ENCODE peak calls at places on chromosomes 11 and 22, in eight cellular contexts. T, R, Y, F, C, X, W and B are unnamed samples.

GRCh38 chr11:122036022-122036421 is 80.0 kb downstream of the BLID start:
- DNase-seq in T (no peak), R (peak; percentile 88), Y (no peak), F (no peak), C (no peak), X (no peak), W (no peak), B (no peak)

GRCh38 chr11:64339754-64340408 is at the start of gene CCDC88B:
- DNase-seq in T (peak; percentile 89), R (no peak), Y (no peak), F (peak; percentile 58), C (no peak), X (no peak), W (peak; percentile 95), B (no peak)

GRCh38 chr11:89405629-89406028 is 85.5 kb downstream of the NOX4 start:
- DNase-seq in T (no peak), R (no peak), Y (no peak), F (no peak), C (no peak), X (no peak), W (no peak), B (no peak)

GRCh38 chr11:77093056-77093891 is 9.4 kb upstream of the OMP start:
- DNase-seq in T (no peak), R (no peak), Y (no peak), F (peak; percentile 60), C (no peak), X (no peak), W (no peak), B (no peak)

GRCh38 chr22:32205974-32206773 is 1.3 kb upstream of the RFPL2 start:
- DNase-seq in T (no peak), R (no peak), Y (no peak), F (no peak), C (no peak), X (no peak), W (no peak), B (no peak)

GRCh38 chr11:77753230-77753629 is 67.3 kb downstream of the RSF1 start:
- DNase-seq in T (no peak), R (no peak), Y (no peak), F (no peak), C (no peak), X (no peak), W (no peak), B (no peak)

GRCh38 chr11:113481226-113481625 is 6.0 kb upstream of the DRD2 start:
- DNase-seq in T (no peak), R (no peak), Y (no peak), F (no peak), C (no peak), X (no peak), W (no peak), B (no peak)

GRCh38 chr11:134158023-134158422 is 65.7 kb downstream of the NCAPD3 start:
- DNase-seq in T (no peak), R (no peak), Y (no peak), F (no peak), C (no peak), X (no peak), W (no peak), B (no peak)

GRCh38 chr22:47198801-47199251 is 436.4 kb downstream of the TBC1D22A start:
- DNase-seq in T (no peak), R (no peak), Y (no peak), F (no peak), C (no peak), X (peak; percentile 11), W (no peak), B (no peak)

GRCh38 chr11:64234840-64235379 is 526 bp downstream of the VEGFB start:
- DNase-seq in T (peak; percentile 60), R (no peak), Y (no peak), F (no peak), C (peak; percentile 42), X (peak; percentile 39), W (peak; percentile 82), B (no peak)

GRCh38 chr11:65430406-65431217 is 8.0 kb downstream of the NEAT1 start:
- DNase-seq in T (peak; percentile 47), R (peak; percentile 42), Y (no peak), F (no peak), C (peak; percentile 15), X (peak; percentile 16), W (peak; percentile 47), B (no peak)

GRCh38 chr11:116648229-116649174 is 124.3 kb downstream of the BUD13 start:
- DNase-seq in T (no peak), R (no peak), Y (no peak), F (no peak), C (no peak), X (no peak), W (no peak), B (no peak)

GRCh38 chr11:119976805-119977583 is 160.9 kb downstream of the TRIM29 start:
- DNase-seq in T (no peak), R (no peak), Y (no peak), F (no peak), C (no peak), X (no peak), W (no peak), B (no peak)

GRCh38 chr11:46472662-46472994 is 81.1 kb upstream of the CHRM4 start:
- DNase-seq in T (no peak), R (no peak), Y (no peak), F (no peak), C (no peak), X (peak; percentile 68), W (peak; percentile 82), B (no peak)

GRCh38 chr11:66317766-66318575 is 1.1 kb upstream of the CD248 start:
- DNase-seq in T (peak; percentile 74), R (no peak), Y (no peak), F (no peak), C (peak; percentile 81), X (peak; percentile 68), W (peak; percentile 83), B (no peak)

GRCh38 chr11:6926208-6927029 is at the start of gene ZNF215:
- DNase-seq in T (peak; percentile 5), R (peak; percentile 82), Y (peak; percentile 78), F (peak; percentile 84), C (peak; percentile 70), X (peak; percentile 82), W (peak; percentile 91), B (no peak)

GRCh38 chr11:118180300-118180703 is 3.9 kb upstream of the SCN2B start:
- DNase-seq in T (no peak), R (peak; percentile 6), Y (peak; percentile 60), F (no peak), C (peak; percentile 64), X (peak; percentile 71), W (no peak), B (no peak)

GRCh38 chr11:57310630-57311086 is 14.1 kb downstream of the TNKS1BP1 start:
- DNase-seq in T (no peak), R (no peak), Y (no peak), F (no peak), C (peak; percentile 73), X (peak; percentile 37), W (no peak), B (no peak)

GRCh38 chr22:26922804-26923203 is 265.4 kb downstream of the MIAT start:
- DNase-seq in T (no peak), R (no peak), Y (peak; percentile 41), F (no peak), C (no peak), X (no peak), W (no peak), B (no peak)

GRCh38 chr22:37032535-37033460 is 13.3 kb downstream of the MPST start:
- DNase-seq in T (no peak), R (peak; percentile 27), Y (no peak), F (peak; percentile 91), C (peak; percentile 59), X (no peak), W (peak; percentile 88), B (peak; percentile 73)

GRCh38 chr22:37033605-37034430 is 14.3 kb downstream of the MPST start:
- DNase-seq in T (no peak), R (no peak), Y (no peak), F (no peak), C (no peak), X (no peak), W (peak; percentile 74), B (no peak)

GRCh38 chr22:37030560-37031281 is 11.2 kb downstream of the MPST start:
- DNase-seq in T (no peak), R (no peak), Y (no peak), F (no peak), C (no peak), X (no peak), W (no peak), B (no peak)

GRCh38 chr22:37028692-37029674 is 9.4 kb downstream of the MPST start:
- DNase-seq in T (no peak), R (no peak), Y (no peak), F (no peak), C (no peak), X (no peak), W (no peak), B (no peak)

GRCh38 chr22:37032134-37032534 is 12.6 kb downstream of the MPST start:
- DNase-seq in T (no peak), R (no peak), Y (no peak), F (no peak), C (no peak), X (no peak), W (no peak), B (no peak)
- H3K27ac ChIP-seq in T (no peak overlapping the region), R (no peak overlapping the region), Y (no peak overlapping the region), F (peak overlapping the region; percentile 85), C (no peak overlapping the region), X (no peak overlapping the region), W (peak overlapping the region; percentile 86), B (peak overlapping the region; percentile 95)

DNA sequence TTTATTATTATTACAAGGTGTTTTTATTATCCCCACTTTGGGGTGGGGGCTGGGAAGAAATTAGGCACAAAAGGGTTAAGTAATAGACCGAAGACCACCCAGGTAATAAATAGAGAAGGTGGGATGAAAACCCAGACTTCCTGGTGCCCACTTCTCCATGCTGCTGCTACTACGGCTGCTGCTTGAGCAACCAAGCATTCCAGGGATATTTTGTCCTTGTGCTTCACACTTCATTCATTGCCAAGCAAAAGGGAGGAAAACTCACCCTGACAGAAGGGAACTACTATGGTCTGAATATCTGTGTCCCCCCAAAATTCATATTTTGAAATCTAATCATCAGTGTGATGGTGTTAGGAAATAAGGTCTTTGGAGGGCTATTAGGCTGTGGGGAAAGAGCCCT is 470.9 kb upstream of the API5 start:
- DNase-seq in T (no peak), R (no peak), Y (no peak), F (no peak), C (no peak), X (no peak), W (no peak), B (no peak)
- H3K27ac ChIP-seq in T (no peak overlapping the region), R (no peak overlapping the region), Y (no peak overlapping the region), F (no peak overlapping the region), C (no peak overlapping the region), X (no peak overlapping the region), W (no peak overlapping the region), B (no peak overlapping the region)

DNA sequence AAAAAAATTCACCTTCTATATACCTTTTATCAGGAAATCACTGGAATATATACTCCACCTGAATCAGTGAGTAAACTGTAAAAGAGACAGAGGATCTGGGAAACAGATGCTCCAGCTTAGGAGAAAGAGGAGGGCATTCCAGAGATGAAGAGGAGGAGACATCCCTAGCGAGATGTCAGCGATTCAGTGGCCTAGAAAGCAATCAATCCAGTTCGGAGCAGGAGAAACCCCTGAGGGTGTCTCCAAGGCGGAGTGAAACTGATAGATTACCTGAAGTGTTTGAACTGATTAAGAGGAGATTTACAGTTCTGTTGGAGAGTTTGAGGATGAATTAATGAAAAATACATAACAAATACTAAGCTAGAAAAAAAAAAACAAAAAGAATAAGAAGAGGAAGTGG is 24.5 kb upstream of the TNRC6B start:
- DNase-seq in T (no peak), R (no peak), Y (no peak), F (no peak), C (no peak), X (no peak), W (no peak), B (no peak)
- H3K27ac ChIP-seq in T (no peak overlapping the region), R (no peak overlapping the region), Y (no peak overlapping the region), F (no peak overlapping the region), C (no peak overlapping the region), X (no peak overlapping the region), W (no peak overlapping the region), B (no peak overlapping the region)

GRCh38 chr11:110295086-110295485 is 1.3 kb downstream of the RDX start:
- DNase-seq in T (no peak), R (no peak), Y (no peak), F (no peak), C (no peak), X (no peak), W (no peak), B (no peak)
- H3K27ac ChIP-seq in T (no peak overlapping the region), R (peak overlapping the region; percentile 94), Y (no peak overlapping the region), F (peak overlapping the region; percentile 89), C (peak overlapping the region; percentile 97), X (peak overlapping the region; percentile 95), W (no peak overlapping the region), B (peak overlapping the region; percentile 92)